ENCODE peak calls at places on chromosomes 16 and 17, in nine cellular contexts. H is hepatocyte, L is uterus, Z is GM23338, S is gastrocnemius medialis, A is thoracic aorta, V is A673, K is right atrium auricular region, F is heart left ventricle. D is an unnamed sample.
A peak's percentile ranks its signal among the peaks of the same experiment; 100 is the strongest.

GRCh38 chr17:71987634-71988033 is 133.2 kb upstream of the SOX9 start:
- DNase-seq in H (no peak), A (no peak), K (no peak), L (no peak), F (no peak), Z (no peak), V (no peak), S (peak; percentile 4), D (no peak)

GRCh38 chr17:67920212-67920611 is 76.1 kb downstream of the C17orf58 start:
- DNase-seq in L (no peak), F (no peak), Z (no peak), K (no peak), V (no peak), H (no peak), S (no peak), A (no peak), D (no peak)

GRCh38 chr16:1013593-1013900 is 32.0 kb downstream of the SOX8 start:
- DNase-seq in A (no peak), Z (no peak), L (no peak), H (no peak), S (no peak), F (no peak), V (no peak), K (no peak), D (no peak)

GRCh38 chr16:56549744-56550385 is 15.0 kb upstream of the MT4 start:
- DNase-seq in S (no peak), L (no peak), A (no peak), K (no peak), Z (no peak), H (no peak), V (no peak), F (no peak), D (no peak)

GRCh38 chr17:32921013-32921412 is 6.9 kb upstream of the TMEM98 start:
- DNase-seq in F (no peak), H (no peak), S (no peak), K (no peak), V (no peak), L (no peak), A (no peak), Z (no peak), D (no peak)

GRCh38 chr17:77330602-77331081 is 189.9 kb downstream of the SEC14L1 start:
- DNase-seq in A (no peak), L (no peak), Z (no peak), F (peak; percentile 4), K (peak; percentile 50), V (no peak), S (no peak), H (no peak), D (no peak)

GRCh38 chr17:9022553-9023388 is 1.5 kb downstream of the NTN1 start:
- DNase-seq in F (no peak), H (peak; percentile 48), K (no peak), A (no peak), L (no peak), S (no peak), Z (peak; percentile 63), V (no peak), D (no peak)

GRCh38 chr16:66616592-66616991 is 12.1 kb downstream of the CMTM3 start:
- DNase-seq in F (no peak), L (no peak), V (no peak), K (no peak), S (no peak), A (no peak), H (no peak), Z (no peak), D (no peak)

GRCh38 chr17:52546990-52547389 is 388.5 kb upstream of the CA10 start:
- DNase-seq in K (no peak), Z (no peak), A (no peak), L (no peak), F (no peak), H (no peak), V (no peak), S (no peak), D (no peak)

GRCh38 chr17:15494821-15495220 is 27.4 kb upstream of the CDRT4 start:
- DNase-seq in L (peak; percentile 35), S (no peak), H (no peak), K (no peak), F (no peak), Z (no peak), V (no peak), A (no peak), D (no peak)

GRCh38 chr17:55842405-55843158 is 91.7 kb downstream of the PCTP start:
- DNase-seq in F (no peak), K (no peak), S (no peak), A (no peak), V (no peak), H (no peak), L (no peak), Z (no peak), D (no peak)

GRCh38 chr17:18009609-18010420 is 29.2 kb downstream of the ATPAF2 start:
- DNase-seq in S (no peak), Z (no peak), L (no peak), A (no peak), H (no peak), K (no peak), F (no peak), V (no peak), D (no peak)

GRCh38 chr16:82639666-82640336 is 13.0 kb downstream of the CDH13 start:
- DNase-seq in S (peak; percentile 16), Z (peak; percentile 78), L (peak; percentile 35), F (peak; percentile 58), H (peak; percentile 76), V (peak; percentile 66), K (no peak), A (no peak), D (peak; percentile 59)

GRCh38 chr16:27304102-27304501 is 9.7 kb upstream of the IL4R start:
- DNase-seq in H (no peak), L (no peak), K (no peak), V (no peak), F (no peak), A (no peak), S (no peak), Z (no peak), D (no peak)

GRCh38 chr17:49132317-49132698 is 261 bp upstream of the B4GALNT2 start:
- DNase-seq in Z (no peak), V (no peak), H (no peak), L (no peak), A (no peak), F (no peak), S (no peak), K (no peak), D (no peak)

GRCh38 chr16:19601083-19601976 is 45.8 kb downstream of the VPS35L start:
- DNase-seq in F (no peak), V (peak; percentile 44), Z (peak; percentile 75), H (peak; percentile 52), K (no peak), A (no peak), S (no peak), L (peak; percentile 27), D (no peak)

GRCh38 chr16:1183235-1183907 is 30.5 kb downstream of the CACNA1H start:
- DNase-seq in L (peak; percentile 87), F (peak; percentile 67), V (peak; percentile 72), S (no peak), H (peak; percentile 73), A (no peak), Z (no peak), K (no peak), D (no peak)

GRCh38 chr17:35684046-35684802 is 47.2 kb upstream of the RASL10B start:
- DNase-seq in V (peak; percentile 1), F (no peak), L (no peak), S (no peak), Z (peak; percentile 63), H (no peak), K (no peak), A (no peak), D (no peak)

GRCh38 chr16:19520861-19521331 is 1.0 kb downstream of the GDE1 start:
- DNase-seq in V (no peak), Z (no peak), K (no peak), A (no peak), F (no peak), S (no peak), L (no peak), H (peak; percentile 68), D (peak; percentile 43)

GRCh38 chr16:86338403-86339115 is 171.8 kb upstream of the FOXF1 start:
- DNase-seq in S (no peak), H (no peak), L (no peak), A (no peak), K (no peak), V (peak; percentile 33), F (no peak), Z (no peak), D (no peak)
- H3K4me1 ChIP-seq in S (no peaks in the 10 kb centered on the region), H (peaks cover 14% of the 10 kb centered on the region), L (peaks cover 4% of the 10 kb centered on the region), A (peaks cover under 1% of the 10 kb centered on the region), K (peaks cover 11% of the 10 kb centered on the region), V (no peaks in the 10 kb centered on the region), F (peaks cover under 1% of the 10 kb centered on the region), Z (peaks cover 3% of the 10 kb centered on the region), D (peaks cover 5% of the 10 kb centered on the region)

GRCh38 chr16:3118846-3119245 is 6.5 kb downstream of the ZNF205 start:
- DNase-seq in Z (no peak), A (no peak), F (no peak), V (no peak), L (no peak), H (no peak), K (no peak), S (no peak), D (no peak)
- H3K27ac ChIP-seq in Z (no peak overlapping the region), A (no peak overlapping the region), F (no peak overlapping the region), V (no peak overlapping the region), L (no peak overlapping the region), H (no peak overlapping the region), K (no peak overlapping the region), S (no peak overlapping the region), D (no peak overlapping the region)

GRCh38 chr17:74959826-74960738 is 12.5 kb downstream of the HID1 start:
- DNase-seq in F (no peak), Z (no peak), S (no peak), H (no peak), K (no peak), A (no peak), V (no peak), L (no peak), D (no peak)

GRCh38 chr17:74962622-74963394 is 9.8 kb downstream of the HID1 start:
- DNase-seq in S (no peak), A (no peak), F (no peak), Z (no peak), K (no peak), L (no peak), V (no peak), H (no peak), D (no peak)

GRCh38 chr17:74960739-74961342 is 11.7 kb downstream of the HID1 start:
- DNase-seq in Z (peak; percentile 84), A (no peak), F (no peak), S (no peak), H (peak; percentile 87), L (no peak), K (no peak), V (peak; percentile 58), D (peak; percentile 80)

GRCh38 chr17:74963656-74964055 is 8.9 kb downstream of the HID1 start:
- DNase-seq in H (no peak), A (no peak), S (no peak), Z (peak; percentile 47), F (no peak), L (no peak), K (no peak), V (no peak), D (no peak)

GRCh38 chr17:74961657-74962360 is 10.8 kb downstream of the HID1 start:
- DNase-seq in A (peak; percentile 75), H (peak; percentile 94), V (peak; percentile 91), L (peak; percentile 91), Z (peak; percentile 97), K (peak; percentile 94), F (peak; percentile 88), S (peak; percentile 71), D (peak; percentile 88)
- TF ChIP-seq CTCF in A (peak; percentile 86), H (peak; percentile 73), V (peak; percentile 75), L (peak; percentile 72), Z (peak; percentile 86), K (peak; percentile 62), F (peak; percentile 81), S (peak; percentile 85), D (peak; percentile 85)

GRCh38 chr16:14102925-14103720 is 32.0 kb downstream of the MRTFB start:
- DNase-seq in Z (no peak), S (no peak), A (no peak), V (no peak), F (no peak), H (no peak), K (no peak), L (no peak), D (no peak)
- H3K4me1 ChIP-seq in Z (peaks cover 12% of the 10 kb centered on the region), S (peaks cover 66% of the 10 kb centered on the region), A (peaks cover 7% of the 10 kb centered on the region), V (no peaks in the 10 kb centered on the region), F (peaks cover 30% of the 10 kb centered on the region), H (peaks cover 23% of the 10 kb centered on the region), K (peaks cover 46% of the 10 kb centered on the region), L (no peaks in the 10 kb centered on the region), D (peaks cover 46% of the 10 kb centered on the region)